ENCODE peak calls at places on chromosomes 13 and 19, in seven cellular contexts. D is activated naive CD4-positive, alpha-beta T cell treated with anti-CD3 and anti-CD28 coated beads, Interleukin-2, amount 50 U/mL, for 72 hours; I is left lung; J is activated naive CD8-positive, alpha-beta T cell treated with anti-CD3 and anti-CD28 coated beads, Interleukin-2, amount 50 U/mL, for 24 hours; U is left ventricle myocardium superior; C is psoas muscle; O is K562. W is an unnamed sample.

GRCh38 chr19:1455002-1455335 is 5.0 kb downstream of the APC2 start:
- ATAC-seq in C (no peak), U (no peak), D (no peak), J (no peak), I (peak), O (peak), W (no peak)

GRCh38 chr19:28426902-28427232 is 786.1 kb downstream of the UQCRFS1 start:
- ATAC-seq in O (peak), I (no peak), C (no peak), J (no peak), D (no peak), U (no peak), W (no peak)

GRCh38 chr13:40194204-40194806 is 472.1 kb downstream of the FOXO1 start:
- ATAC-seq in D (no peak), C (no peak), O (no peak), I (peak), J (no peak), U (peak), W (no peak)

GRCh38 chr13:79496188-79496587 is 15.2 kb downstream of the NDFIP2 start:
- ATAC-seq in I (no peak), O (no peak), C (no peak), J (no peak), D (no peak), U (no peak), W (no peak)

GRCh38 chr13:99796175-99796819 is 175.3 kb downstream of the ZIC5 start:
- ATAC-seq in U (no peak), I (peak), D (no peak), C (no peak), O (peak), J (no peak), W (no peak)

GRCh38 chr13:101841687-101842086 is 389.2 kb downstream of the ITGBL1 start:
- ATAC-seq in D (no peak), U (no peak), O (no peak), J (no peak), I (no peak), C (no peak), W (no peak)

GRCh38 chr13:50071399-50071798 is 56.2 kb downstream of the KCNRG start:
- ATAC-seq in J (no peak), O (peak), I (peak), U (no peak), C (no peak), D (no peak), W (no peak)

GRCh38 chr13:109509154-109509905 is 277.1 kb downstream of the IRS2 start:
- ATAC-seq in O (no peak), I (peak), J (no peak), U (no peak), D (no peak), C (no peak), W (no peak)

GRCh38 chr13:112836940-112837339 is 132.1 kb upstream of the MCF2L start:
- ATAC-seq in J (no peak), C (no peak), U (no peak), I (peak), O (no peak), D (no peak), W (no peak)

GRCh38 chr19:18119243-18120105 is 21.9 kb downstream of the MAST3 start:
- ATAC-seq in C (no peak), I (no peak), U (no peak), J (peak), D (peak), O (no peak), W (peak)

GRCh38 chr13:70987043-70987442 is 878.8 kb upstream of the KLHL1 start:
- ATAC-seq in I (no peak), O (no peak), J (no peak), D (no peak), U (no peak), C (no peak), W (no peak)

GRCh38 chr13:114263590-114263989 is 17.8 kb upstream of the UPF3A start:
- ATAC-seq in C (no peak), I (no peak), D (peak), U (no peak), O (no peak), J (no peak), W (peak)

GRCh38 chr19:41478875-41479756 is 36.2 kb downstream of the ERICH4 start:
- ATAC-seq in I (peak), O (peak), J (no peak), U (peak), D (no peak), C (peak), W (no peak)

GRCh38 chr13:97798171-97798821 is 155.2 kb upstream of the IPO5 start:
- ATAC-seq in I (no peak), J (no peak), U (no peak), O (no peak), C (no peak), D (no peak), W (no peak)

GRCh38 chr19:40811478-40812341 is 12.7 kb downstream of the EGLN2 start:
- ATAC-seq in U (no peak), C (no peak), O (no peak), I (no peak), J (no peak), D (no peak), W (no peak)

GRCh38 chr19:48090281-48090802 is 20.3 kb downstream of the PLA2G4C start:
- ATAC-seq in J (no peak), D (no peak), C (no peak), U (no peak), I (no peak), O (no peak), W (no peak)

GRCh38 chr19:52138614-52139290 is 986 bp downstream of the ZNF616 start:
- ATAC-seq in C (no peak), J (no peak), U (peak), O (peak), I (peak), D (peak), W (no peak)

GRCh38 chr19:39802958-39803357 is 24.3 kb downstream of the LEUTX start:
- ATAC-seq in U (no peak), I (no peak), C (peak), J (no peak), D (no peak), O (no peak), W (no peak)

GRCh38 chr13:60431108-60431700 is 34.2 kb downstream of the TDRD3 start:
- ATAC-seq in C (peak), J (peak), D (peak), O (peak), U (peak), I (peak), W (peak)

GRCh38 chr13:45142440-45143345 is 22.4 kb downstream of the GTF2F2 start:
- ATAC-seq in D (no peak), O (no peak), J (no peak), I (no peak), C (no peak), U (no peak), W (no peak)

GRCh38 chr13:67137044-67137735 is 92.9 kb downstream of the PCDH9 start:
- ATAC-seq in D (no peak), U (peak), O (no peak), J (no peak), C (peak), I (no peak), W (no peak)

GRCh38 chr19:29506619-29506911 is 19.2 kb upstream of the VSTM2B start:
- ATAC-seq in I (no peak), C (no peak), U (no peak), O (no peak), D (no peak), J (no peak), W (no peak)

GRCh38 chr13:111551421-111551820 is 231.0 kb downstream of the TEX29 start:
- ATAC-seq in D (no peak), J (no peak), I (no peak), C (no peak), O (no peak), U (no peak), W (no peak)

GRCh38 chr19:42081584-42082258 is 5.8 kb downstream of the ZNF574 start:
- ATAC-seq in O (peak), U (peak), I (peak), C (no peak), D (peak), J (peak), W (peak)

GRCh38 chr19:3516675-3517207 is 10.6 kb downstream of the FZR1 start:
- ATAC-seq in J (peak), U (no peak), I (no peak), C (peak), O (no peak), D (no peak), W (peak)

GRCh38 chr13:31442605-31443004 is 242.8 kb downstream of the B3GLCT start:
- ATAC-seq in O (no peak), J (no peak), U (no peak), C (no peak), I (no peak), D (no peak), W (no peak)

GRCh38 chr13:110444226-110444653 is 117.3 kb downstream of the RAB20 start:
- ATAC-seq in O (peak), U (peak), J (no peak), D (no peak), I (peak), C (peak), W (no peak)

GRCh38 chr19:46350758-46351159 is 3.9 kb downstream of the PPP5C start:
- ATAC-seq in I (no peak), O (no peak), U (peak), J (peak), C (no peak), D (peak), W (peak)

GRCh38 chr13:29934531-29935308 is 84.3 kb upstream of the UBL3 start:
- ATAC-seq in J (no peak), I (no peak), C (no peak), O (no peak), D (peak), U (peak), W (peak)

GRCh38 chr13:106997219-106997618 is 429.3 kb upstream of the ARGLU1 start:
- ATAC-seq in I (peak), O (no peak), J (no peak), D (no peak), U (no peak), C (no peak), W (no peak)

GRCh38 chr19:55069859-55070225 is 5.8 kb upstream of the EPS8L1 start:
- ATAC-seq in C (no peak), J (no peak), I (no peak), D (no peak), U (no peak), O (no peak), W (no peak)

GRCh38 chr19:1411255-1412191 is 4.1 kb downstream of the DAZAP1 start:
- ATAC-seq in O (no peak), C (peak), I (no peak), U (peak), D (no peak), J (no peak), W (no peak)

GRCh38 chr19:14495678-14496028 is 274 bp downstream of the GIPC1 start:
- ATAC-seq in C (peak), J (no peak), O (peak), U (no peak), I (no peak), D (no peak), W (no peak)

GRCh38 chr13:113851826-113852535 is 11.9 kb downstream of the GAS6 start:
- ATAC-seq in O (no peak), D (no peak), J (no peak), C (no peak), I (no peak), U (no peak), W (no peak)

GRCh38 chr13:113972451-113973217 is 1.2 kb downstream of the C13orf46 start:
- ATAC-seq in D (no peak), U (no peak), J (no peak), C (no peak), O (no peak), I (no peak), W (no peak)

W was measured in activated T-helper 17 cell treated with anti-CD3 and anti-CD28 coated beads, Interleukin-2, amount 50 U/mL, for 72 hours.